ENCODE peak calls at places on chromosomes 1 and 21, in six cellular contexts. N is KG1, H is amniotic stem cell, J is OCI-LY7, L is fibroblast of gingiva, A is NCI-H2081. M is an unnamed sample.
A peak's percentile ranks its signal among the peaks of the same experiment; 100 is the strongest.

GRCh38 chr1:166166701-166167394 is at the start of gene FAM78B:
- DNase-seq in A (peak; percentile 85), L (peak; percentile 42), N (no peak), H (no peak), J (peak; percentile 16), M (peak; percentile 88)

GRCh38 chr1:20426923-20427322 is 59.1 kb downstream of the CAMK2N1 start:
- DNase-seq in N (no peak), A (no peak), L (peak; percentile 63), H (peak; percentile 60), J (no peak), M (no peak)

GRCh38 chr21:45985471-45986315 is 4.1 kb downstream of the COL6A1 start:
- DNase-seq in J (no peak), A (no peak), H (no peak), N (no peak), L (no peak), M (peak; percentile 1)

GRCh38 chr1:54474500-54475235 is 68.5 kb upstream of the SSBP3 start:
- DNase-seq in N (no peak), J (no peak), L (no peak), H (no peak), A (no peak), M (no peak)

GRCh38 chr1:58818075-58818474 is 34.2 kb upstream of the JUN start:
- DNase-seq in H (peak; percentile 75), N (no peak), A (peak; percentile 28), L (peak; percentile 58), J (no peak), M (no peak)

GRCh38 chr1:12014141-12014981 is 4.9 kb upstream of the MIIP start:
- DNase-seq in H (no peak), N (no peak), A (no peak), L (no peak), J (no peak), M (no peak)

GRCh38 chr1:15969321-15969880 is 6.5 kb downstream of the ZBTB17 start:
- DNase-seq in J (no peak), N (no peak), L (no peak), H (no peak), A (no peak), M (no peak)

GRCh38 chr1:160748182-160748876 is 9.3 kb downstream of the SLAMF7 start:
- DNase-seq in H (no peak), L (no peak), A (no peak), J (no peak), N (no peak), M (no peak)

GRCh38 chr1:3530931-3531818 is 76.7 kb downstream of the ARHGEF16 start:
- DNase-seq in A (no peak), L (peak; percentile 27), H (no peak), J (peak; percentile 10), N (no peak), M (no peak)

GRCh38 chr1:164479242-164479641 is 79.7 kb upstream of the PBX1 start:
- DNase-seq in J (no peak), A (no peak), H (no peak), L (no peak), N (no peak), M (no peak)

GRCh38 chr1:16014509-16015482 is 3.0 kb downstream of the HSPB7 start:
- DNase-seq in N (no peak), J (no peak), A (no peak), L (no peak), H (no peak), M (peak; percentile 40)

GRCh38 chr1:151825811-151826660 is 5.6 kb downstream of the RORC start:
- DNase-seq in A (no peak), J (peak; percentile 20), N (no peak), H (no peak), L (no peak), M (no peak)

M was measured in GM06990.